ENCODE peak calls at places on chromosomes 1 and 21, in four cellular contexts. Q is BE2C, R is ovary, F is left ventricle myocardium inferior. M is an unnamed sample.

GRCh38 chr1:179251675-179252074 is 22.2 kb upstream of the ABL2 start:
- DNase-seq in Q (no peak), R (no peak), F (no peak), M (no peak)

GRCh38 chr1:58572691-58573090 is 4.4 kb downstream of the TACSTD2 start:
- DNase-seq in Q (no peak), R (no peak), F (no peak), M (no peak)

GRCh38 chr1:53938136-53938830 is 7.2 kb downstream of the IFT25 start:
- DNase-seq in Q (no peak), R (no peak), F (no peak), M (no peak)

GRCh38 chr1:80202118-80202517 is 1195.6 kb upstream of the ADGRL4 start:
- DNase-seq in Q (no peak), R (no peak), F (no peak), M (no peak)

GRCh38 chr21:21137986-21138385 is 139.8 kb downstream of the NCAM2 start:
- DNase-seq in Q (no peak), R (no peak), F (no peak), M (no peak)

GRCh38 chr1:176102243-176102642 is 104.8 kb downstream of the COP1 start:
- DNase-seq in Q (no peak), R (no peak), F (no peak), M (no peak)

GRCh38 chr1:232853994-232854532 is 48.8 kb downstream of the MAP10 start:
- DNase-seq in Q (no peak), R (no peak), F (no peak), M (no peak)

GRCh38 chr1:243982451-243983018 is 68.5 kb upstream of the ZBTB18 start:
- DNase-seq in Q (no peak), R (no peak), F (no peak), M (no peak)

GRCh38 chr1:36115200-36115669 is 9.8 kb downstream of the COL8A2 start:
- DNase-seq in Q (no peak), R (no peak), F (peak; percentile 33), M (no peak)

GRCh38 chr1:12166834-12167492 is at the start of gene TNFRSF1B:
- DNase-seq in Q (peak; percentile 24), R (peak; percentile 78), F (peak; percentile 77), M (peak; percentile 80)

GRCh38 chr1:167476061-167476460 is 42.3 kb downstream of the CD247 start:
- DNase-seq in Q (no peak), R (no peak), F (no peak), M (no peak)

GRCh38 chr21:38913120-38913975 is 107.6 kb downstream of the ETS2 start:
- DNase-seq in Q (peak; percentile 35), R (peak; percentile 90), F (peak; percentile 56), M (peak; percentile 91)

GRCh38 chr1:4020411-4020810 is 120.3 kb upstream of the C1orf174 start:
- DNase-seq in Q (no peak), R (no peak), F (no peak), M (no peak)

GRCh38 chr21:44912158-44912473 is 8.6 kb downstream of the ITGB2 start:
- DNase-seq in Q (no peak), R (no peak), F (no peak), M (no peak)

GRCh38 chr1:227058321-227058751 is 118.2 kb downstream of the COQ8A start:
- DNase-seq in Q (no peak), R (no peak), F (no peak), M (no peak)

GRCh38 chr1:96722161-96722908 is 751 bp downstream of the PTBP2 start:
- DNase-seq in Q (peak; percentile 73), R (peak; percentile 74), F (peak; percentile 66), M (peak; percentile 82)

GRCh38 chr1:179372160-179372559 is 6.4 kb downstream of the AXDND1 start:
- DNase-seq in Q (no peak), R (no peak), F (no peak), M (no peak)

GRCh38 chr1:200890818-200891773 is 3.6 kb upstream of the INAVA start:
- DNase-seq in Q (peak; percentile 53), R (no peak), F (no peak), M (peak; percentile 62)

DNA sequence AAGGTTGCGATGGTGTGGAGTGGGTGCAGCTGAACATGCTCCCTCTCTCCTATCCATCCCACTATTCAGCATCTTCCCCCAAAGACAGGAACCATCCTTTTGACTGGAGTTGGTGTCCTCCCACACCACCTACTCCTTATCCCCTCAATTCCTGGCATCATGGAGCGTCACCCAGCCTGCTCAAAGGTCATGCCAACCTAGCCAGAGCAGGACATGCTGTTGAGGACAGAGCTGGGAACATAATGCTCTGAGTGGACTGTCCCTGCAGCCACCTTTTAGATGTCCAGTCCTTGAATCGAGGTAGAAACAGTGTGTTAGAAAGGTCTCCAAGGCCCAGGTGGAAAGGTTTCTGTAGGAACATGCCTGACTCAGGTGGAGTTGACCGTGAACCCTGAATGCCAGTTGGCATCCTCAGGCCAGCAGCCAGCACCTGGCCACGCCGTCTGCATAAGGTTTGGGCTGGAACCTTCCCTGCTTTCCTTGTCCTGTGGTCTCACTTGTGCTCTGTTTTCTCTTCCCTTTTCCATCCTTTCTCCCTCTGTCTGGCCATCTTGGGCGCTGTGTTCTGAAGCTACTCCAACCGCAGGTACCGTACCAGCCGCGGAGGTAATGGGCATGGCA is 52.2 kb upstream of the CNTN2 start:
- DNase-seq in Q (no peak), R (no peak), F (no peak), M (no peak)
- H3K27me3 ChIP-seq in Q (no peaks in the 10 kb centered on the region), R (no peaks in the 10 kb centered on the region), F (peaks cover 36% of the 10 kb centered on the region), M (no peaks in the 10 kb centered on the region)

GRCh38 chr1:156618853-156619581 is at the start of gene HAPLN2:
- DNase-seq in Q (peak; percentile 64), R (no peak), F (no peak), M (no peak)
- H3K27me3 ChIP-seq in Q (peaks cover 2% of the 10 kb centered on the region), R (no peaks in the 10 kb centered on the region), F (peaks cover 19% of the 10 kb centered on the region), M (peaks cover 13% of the 10 kb centered on the region)

DNA sequence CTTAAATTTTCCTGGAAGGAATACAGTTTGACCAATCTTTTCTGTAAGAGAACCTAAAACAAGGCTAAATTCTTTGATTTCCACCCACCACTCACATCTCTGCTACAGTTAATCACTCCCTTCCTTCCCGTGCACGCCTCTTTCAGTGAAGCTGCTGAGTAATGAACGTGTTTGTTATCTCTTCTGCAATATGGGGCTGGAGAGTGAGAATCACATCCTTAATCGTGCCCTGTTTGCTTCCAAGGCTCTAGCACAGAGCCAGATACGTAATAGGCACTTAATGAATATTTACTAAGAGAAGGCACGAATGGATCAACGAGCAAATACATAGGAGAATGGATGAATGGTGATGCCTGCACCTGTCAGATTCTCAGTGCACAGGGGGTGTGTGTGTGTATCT is 22.1 kb upstream of the FAM43B start:
- DNase-seq in Q (no peak), R (no peak), F (no peak), M (no peak)
- H3K27me3 ChIP-seq in Q (no peaks in the 10 kb centered on the region), R (no peaks in the 10 kb centered on the region), F (peaks cover 66% of the 10 kb centered on the region), M (peaks cover 13% of the 10 kb centered on the region)

GRCh38 chr1:109091196-109092193 is 931 bp downstream of the TMEM167B start:
- DNase-seq in Q (no peak), R (no peak), F (no peak), M (no peak)

GRCh38 chr1:109094377-109094803 is 3.8 kb downstream of the TMEM167B start:
- DNase-seq in Q (no peak), R (no peak), F (no peak), M (no peak)

GRCh38 chr1:109089242-109090015 is 1.1 kb upstream of the TMEM167B start:
- DNase-seq in Q (peak; percentile 56), R (no peak), F (peak; percentile 58), M (peak; percentile 78)

GRCh38 chr1:109096110-109096509 is 5.5 kb downstream of the TMEM167B start:
- DNase-seq in Q (no peak), R (no peak), F (no peak), M (no peak)

GRCh38 chr1:109090415-109091195 is at the start of gene TMEM167B:
- DNase-seq in Q (peak; percentile 91), R (peak; percentile 87), F (peak; percentile 92), M (peak; percentile 96)
- H3K27me3 ChIP-seq in Q (no peaks in the 10 kb centered on the region), R (no peaks in the 10 kb centered on the region), F (no peaks in the 10 kb centered on the region), M (no peaks in the 10 kb centered on the region)

GRCh38 chr21:33031152-33031551 is 5.4 kb downstream of the OLIG2 start:
- DNase-seq in Q (no peak), R (no peak), F (no peak), M (peak; percentile 30)

GRCh38 chr21:33029512-33029921 is 3.8 kb downstream of the OLIG2 start:
- DNase-seq in Q (no peak), R (no peak), F (no peak), M (peak; percentile 40)

GRCh38 chr21:33031562-33031961 is 5.8 kb downstream of the OLIG2 start:
- DNase-seq in Q (no peak), R (no peak), F (no peak), M (peak; percentile 17)

GRCh38 chr21:33029975-33030461 is 4.3 kb downstream of the OLIG2 start:
- DNase-seq in Q (no peak), R (no peak), F (no peak), M (peak; percentile 37)

DNA sequence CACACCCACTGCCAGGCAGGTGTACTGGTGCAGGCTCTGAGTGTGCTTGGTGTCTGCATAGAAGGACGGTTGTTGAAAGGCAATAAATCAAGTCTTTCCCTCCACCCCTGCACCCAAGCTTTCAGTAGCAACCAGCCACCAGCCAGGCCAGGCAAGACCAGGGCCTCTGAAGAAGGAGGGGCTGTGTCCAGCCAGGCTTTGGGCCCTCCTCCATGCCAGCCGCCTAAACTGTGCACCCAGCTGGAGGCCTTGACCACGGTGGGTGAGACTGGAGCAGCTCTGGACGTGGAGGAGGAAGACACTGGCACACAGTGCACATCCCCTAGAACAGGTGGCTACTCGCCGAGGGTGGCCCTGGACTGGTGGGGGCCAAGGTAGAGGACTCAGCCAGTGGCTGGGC is 4.9 kb downstream of the OLIG2 start:
- DNase-seq in Q (no peak), R (no peak), F (no peak), M (no peak)
- H3K27me3 ChIP-seq in Q (peaks cover 100% of the 10 kb centered on the region), R (peaks cover 3% of the 10 kb centered on the region), F (peaks cover 100% of the 10 kb centered on the region), M (peaks cover 100% of the 10 kb centered on the region)

DNA sequence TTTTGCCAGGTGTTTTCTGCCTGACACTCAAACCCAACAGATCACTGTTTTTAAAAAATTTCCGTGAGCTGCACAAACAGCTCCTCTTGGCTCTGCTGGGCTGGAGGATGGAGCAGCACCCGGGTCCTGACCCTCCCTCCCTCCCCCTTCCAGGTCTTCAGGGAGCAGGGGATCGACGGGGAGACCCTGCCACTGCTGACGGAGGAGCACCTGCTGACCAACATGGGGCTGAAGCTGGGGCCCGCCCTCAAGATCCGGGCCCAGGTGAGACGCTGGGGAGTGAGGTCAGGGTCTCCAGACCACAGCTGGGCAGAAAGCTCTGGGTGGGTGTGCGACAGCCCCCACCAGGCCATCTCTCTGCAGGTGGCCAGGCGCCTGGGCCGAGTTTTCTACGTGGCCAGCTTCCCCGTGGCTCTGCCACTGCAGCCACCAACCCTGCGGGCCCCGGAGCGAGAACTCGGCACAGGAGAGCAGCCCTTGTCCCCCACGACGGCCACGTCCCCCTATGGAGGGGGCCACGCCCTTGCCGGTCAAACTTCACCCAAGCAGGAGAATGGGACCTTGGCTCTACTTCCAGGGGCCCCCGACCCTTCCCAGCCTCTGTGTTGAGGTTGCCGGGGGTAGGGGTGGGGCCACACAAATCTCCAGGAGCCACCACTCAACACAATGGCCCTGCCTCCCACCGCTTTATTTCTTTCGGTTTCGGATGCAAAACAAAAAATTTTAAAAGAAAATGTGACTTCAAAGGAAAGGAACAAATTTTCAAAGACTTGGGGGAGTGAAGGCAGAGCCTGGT is 15.3 kb downstream of the NOC2L start:
- DNase-seq in Q (no peak), R (no peak), F (no peak), M (no peak)
- H3K27me3 ChIP-seq in Q (no peaks in the 10 kb centered on the region), R (peaks cover 6% of the 10 kb centered on the region), F (peaks cover 53% of the 10 kb centered on the region), M (peaks cover 38% of the 10 kb centered on the region)

M was measured in sigmoid colon.